ENCODE peak calls at places on chromosome 18, in five cellular contexts. E is tibial nerve, H is IMR-90, O is heart left ventricle, D is HCT116. M is an unnamed sample. For H3K4me1, the result is how much of the 10 kb centered on the place peaks cover.

GRCh38 chr18:41324020-41324791 is 630.8 kb upstream of the PIK3C3 start:
- DNase-seq in O (no peak), E (no peak), D (no peak), H (peak), M (no peak)

GRCh38 chr18:47737956-47738355 is 192.5 kb downstream of the SMAD2 start:
- DNase-seq in D (no peak), H (no peak), O (no peak), E (no peak), M (no peak)

GRCh38 chr18:74976331-74976909 is 232.5 kb downstream of the PTGR3 start:
- DNase-seq in O (no peak), D (no peak), H (no peak), E (no peak), M (no peak)

GRCh38 chr18:45049548-45050307 is 369.0 kb downstream of the SETBP1 start:
- DNase-seq in D (no peak), O (no peak), E (no peak), H (no peak), M (no peak)

GRCh38 chr18:48802543-48803428 is 148.0 kb downstream of the SMAD7 start:
- DNase-seq in H (no peak), O (peak), D (no peak), E (no peak), M (peak)

GRCh38 chr18:13136689-13137040 is 81.9 kb upstream of the LDLRAD4 start:
- DNase-seq in D (no peak), E (no peak), O (peak), H (no peak), M (no peak)

GRCh38 chr18:6520901-6521300 is 106.2 kb upstream of the L3MBTL4 start:
- DNase-seq in D (no peak), E (no peak), O (no peak), H (no peak), M (peak)

GRCh38 chr18:6746386-6746960 is 17.0 kb downstream of the ARHGAP28 start:
- DNase-seq in H (peak), D (no peak), O (no peak), E (no peak), M (no peak)

GRCh38 chr18:41113885-41114482 is 841.0 kb upstream of the PIK3C3 start:
- DNase-seq in E (no peak), H (peak), O (no peak), D (no peak), M (no peak)

GRCh38 chr18:61817086-61817485 is 75.7 kb downstream of the RNF152 start:
- DNase-seq in E (no peak), H (peak), O (no peak), D (no peak), M (no peak)

GRCh38 chr18:77262655-77263470 is 13.2 kb downstream of the GALR1 start:
- DNase-seq in H (no peak), D (no peak), E (no peak), O (no peak), M (no peak)

GRCh38 chr18:58051765-58052460 is 7.9 kb downstream of the NEDD4L start:
- DNase-seq in O (no peak), E (no peak), H (peak), D (no peak), M (no peak)

GRCh38 chr18:29271496-29271895 is 1094.6 kb upstream of the CDH2 start:
- DNase-seq in E (no peak), D (no peak), O (no peak), H (peak), M (no peak)

GRCh38 chr18:75211721-75212625 is 1.4 kb downstream of the TSHZ1 start:
- DNase-seq in E (peak), H (peak), O (peak), D (no peak), M (peak)

GRCh38 chr18:48529796-48530195 is 9.0 kb upstream of the CTIF start:
- DNase-seq in E (no peak), D (no peak), O (no peak), H (peak), M (no peak)

GRCh38 chr18:74243127-74243526 is 48.6 kb downstream of the CYB5A start:
- DNase-seq in O (no peak), H (no peak), E (no peak), D (no peak), M (no peak)

GRCh38 chr18:8431036-8431435 is 178.2 kb upstream of the RAB12 start:
- DNase-seq in O (no peak), D (no peak), E (no peak), H (no peak), M (no peak)

GRCh38 chr18:14104906-14105748 is 27.1 kb downstream of the ZNF519 start:
- DNase-seq in E (no peak), O (no peak), D (no peak), H (no peak), M (no peak)

GRCh38 chr18:79958981-79959380 is 5.5 kb upstream of the HSBP1L1 start:
- DNase-seq in H (no peak), D (no peak), O (no peak), E (no peak), M (no peak)

GRCh38 chr18:57792741-57793629 is 10.1 kb downstream of the ATP8B1 start:
- DNase-seq in E (no peak), O (peak), D (no peak), H (no peak), M (no peak)

GRCh38 chr18:36411745-36412168 is 114.2 kb downstream of the FHOD3 start:
- DNase-seq in O (no peak), E (no peak), D (peak), H (peak), M (peak)

GRCh38 chr18:21682276-21683051 is 22.1 kb downstream of the ABHD3 start:
- DNase-seq in H (peak), D (no peak), E (peak), O (no peak), M (peak)

GRCh38 chr18:75210274-75211001 is at the start of gene TSHZ1:
- DNase-seq in H (peak), O (peak), D (peak), E (peak), M (peak)

GRCh38 chr18:44904768-44905167 is 224.1 kb downstream of the SETBP1 start:
- DNase-seq in E (no peak), H (no peak), D (no peak), O (no peak), M (no peak)

GRCh38 chr18:55356815-55357214 is 231.2 kb downstream of the TCF4 start:
- DNase-seq in E (no peak), H (no peak), O (no peak), D (no peak), M (no peak)

GRCh38 chr18:74623047-74623816 is 25.6 kb downstream of the ZNF407 start:
- DNase-seq in D (peak), H (peak), O (no peak), E (no peak), M (no peak)

GRCh38 chr18:13581496-13581895 is 144.9 kb downstream of the FAM210A start:
- DNase-seq in D (no peak), E (no peak), H (no peak), O (no peak), M (no peak)

GRCh38 chr18:2148823-2149222 is 422.5 kb downstream of the METTL4 start:
- DNase-seq in H (no peak), E (no peak), D (no peak), O (no peak), M (no peak)

GRCh38 chr18:2147866-2148265 is 423.4 kb downstream of the METTL4 start:
- DNase-seq in E (peak), O (no peak), H (no peak), D (no peak), M (no peak)

GRCh38 chr18:2146092-2146491 is 425.2 kb downstream of the METTL4 start:
- DNase-seq in E (no peak), D (no peak), H (no peak), O (no peak), M (no peak)

GRCh38 chr18:2146754-2147153 is 424.6 kb downstream of the METTL4 start:
- DNase-seq in H (no peak), E (no peak), O (no peak), D (no peak), M (no peak)

GRCh38 chr18:2147424-2147823 is 423.9 kb downstream of the METTL4 start:
- DNase-seq in E (no peak), O (no peak), D (no peak), H (no peak), M (no peak)
- H3K4me3 ChIP-seq in E (no peak), O (no peak), D (no peak), H (no peak), M (no peak)

GRCh38 chr18:702957-703659 is 9.3 kb downstream of the ENOSF1 start:
- DNase-seq in E (no peak), H (peak), D (no peak), O (no peak), M (no peak)

GRCh38 chr18:708096-708495 is 4.3 kb downstream of the ENOSF1 start:
- DNase-seq in O (no peak), D (no peak), H (no peak), E (no peak), M (no peak)

GRCh38 chr18:697771-698170 is 14.7 kb downstream of the ENOSF1 start:
- DNase-seq in O (no peak), E (no peak), D (no peak), H (no peak), M (no peak)

GRCh38 chr18:706438-706837 is 6.0 kb downstream of the ENOSF1 start:
- DNase-seq in O (no peak), D (no peak), E (no peak), H (no peak), M (no peak)

GRCh38 chr18:703660-704018 is 8.8 kb downstream of the ENOSF1 start:
- DNase-seq in E (no peak), O (no peak), H (no peak), D (no peak), M (no peak)
- TF ChIP-seq POLR2A in E (no peak), O (no peak), H (no peak), D (no peak), M (no peak)

DNA sequence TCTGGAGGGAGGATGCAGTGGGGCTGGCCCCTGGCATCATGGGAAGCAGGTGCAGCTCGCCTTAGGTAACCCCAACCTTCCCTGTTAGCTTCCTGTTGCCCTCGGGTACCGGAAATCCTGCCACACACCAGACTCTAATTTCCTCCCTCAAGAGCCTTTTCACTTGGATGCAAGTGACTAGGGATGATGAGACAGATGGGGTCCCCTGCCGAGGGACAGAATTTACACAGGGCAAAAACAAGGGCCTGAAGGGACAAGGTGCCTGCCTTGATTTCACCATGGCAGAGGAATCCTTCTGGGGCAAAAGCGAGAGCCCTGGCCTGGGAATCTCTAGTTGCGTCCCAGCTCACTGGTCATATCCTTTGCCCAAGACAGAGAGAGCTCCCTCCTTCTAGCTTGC is 263.1 kb downstream of the LOXHD1 start:
- DNase-seq in H (no peak), E (no peak), D (no peak), O (no peak), M (no peak)
- H3K4me1 ChIP-seq in H (under half), E (under half), D (under half), O (under half), M (under half)

GRCh38 chr18:51227660-51228059 is 30.2 kb upstream of the MEX3C start:
- DNase-seq in D (no peak), E (no peak), H (no peak), O (no peak), M (no peak)
- H3K4me3 ChIP-seq in D (no peak), E (no peak), H (no peak), O (no peak), M (no peak)

DNA sequence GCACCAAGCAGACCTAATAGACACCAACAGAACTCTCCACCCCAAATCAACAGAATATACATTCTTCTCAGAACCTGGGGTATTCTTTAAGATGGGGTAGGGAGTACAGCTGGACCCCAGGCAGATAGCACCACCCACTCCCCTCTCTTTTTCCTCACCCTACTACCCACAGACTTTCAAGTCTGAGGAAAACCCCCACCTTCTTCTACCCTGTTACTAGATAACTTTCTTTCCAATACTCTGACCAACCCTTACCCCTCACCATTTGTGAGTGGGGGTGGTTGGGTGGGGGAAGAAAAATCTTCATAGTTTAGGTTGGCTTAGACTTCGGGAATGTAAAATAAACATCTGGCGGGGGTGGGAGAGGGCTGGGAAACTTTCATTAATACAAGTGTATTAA is 20.3 kb upstream of the ZBTB14 start:
- DNase-seq in H (no peak), O (no peak), E (no peak), D (no peak), M (no peak)
- TF ChIP-seq POLR2A in H (no peak), O (no peak), E (no peak), D (no peak), M (no peak)

GRCh38 chr18:42418121-42418520 is 463.1 kb downstream of the PIK3C3 start:
- DNase-seq in D (no peak), H (no peak), E (no peak), O (no peak), M (no peak)
- H3K4me1 ChIP-seq in D (under half), H (under half), E (under half), O (under half), M (under half)

GRCh38 chr18:46336278-46337205 is 232.4 kb downstream of the HAUS1 start:
- DNase-seq in E (no peak), D (no peak), O (no peak), H (no peak), M (no peak)
- H3K4me3 ChIP-seq in E (no peak), D (no peak), O (no peak), H (no peak), M (no peak)

GRCh38 chr18:59325965-59326364 is 7.5 kb upstream of the CPLX4 start:
- DNase-seq in D (no peak), E (no peak), H (no peak), O (no peak), M (no peak)

GRCh38 chr18:59323931-59324622 is 5.6 kb upstream of the CPLX4 start:
- DNase-seq in H (peak), D (no peak), E (no peak), O (no peak), M (no peak)

GRCh38 chr18:59328683-59329082 is 10.2 kb upstream of the CPLX4 start:
- DNase-seq in H (no peak), D (no peak), O (no peak), E (no peak), M (no peak)

DNA sequence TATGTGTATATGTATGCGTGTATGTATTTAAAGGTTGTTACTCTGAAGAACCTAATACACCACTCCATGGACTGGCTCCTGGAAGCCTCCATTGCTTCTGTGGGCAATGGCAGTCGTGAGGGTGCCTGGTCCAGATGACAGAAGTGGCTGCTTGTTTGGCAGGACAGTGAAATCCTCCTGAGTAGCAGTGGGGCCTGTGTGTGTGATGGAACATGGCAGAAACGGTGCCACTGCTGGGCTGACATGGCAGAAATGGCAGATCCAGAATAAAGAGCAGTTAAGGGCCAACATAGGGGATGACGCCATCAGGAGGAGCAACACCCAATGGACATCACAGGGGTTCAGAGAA is 6.1 kb upstream of the CPLX4 start:
- DNase-seq in O (no peak), H (no peak), E (no peak), D (no peak), M (no peak)
- TF ChIP-seq POLR2A in O (no peak), H (no peak), E (no peak), D (no peak), M (no peak)

GRCh38 chr18:70149616-70150301 is 55.7 kb downstream of the RTTN start:
- DNase-seq in D (no peak), O (no peak), E (no peak), H (no peak), M (no peak)

GRCh38 chr18:70154591-70155194 is 50.8 kb downstream of the RTTN start:
- DNase-seq in H (peak), D (no peak), E (no peak), O (no peak), M (no peak)

GRCh38 chr18:70148539-70148938 is 56.9 kb downstream of the RTTN start:
- DNase-seq in H (no peak), D (no peak), E (no peak), O (no peak), M (no peak)

GRCh38 chr18:70149156-70149555 is 56.3 kb downstream of the RTTN start:
- DNase-seq in E (no peak), H (no peak), D (no peak), O (no peak), M (no peak)

DNA sequence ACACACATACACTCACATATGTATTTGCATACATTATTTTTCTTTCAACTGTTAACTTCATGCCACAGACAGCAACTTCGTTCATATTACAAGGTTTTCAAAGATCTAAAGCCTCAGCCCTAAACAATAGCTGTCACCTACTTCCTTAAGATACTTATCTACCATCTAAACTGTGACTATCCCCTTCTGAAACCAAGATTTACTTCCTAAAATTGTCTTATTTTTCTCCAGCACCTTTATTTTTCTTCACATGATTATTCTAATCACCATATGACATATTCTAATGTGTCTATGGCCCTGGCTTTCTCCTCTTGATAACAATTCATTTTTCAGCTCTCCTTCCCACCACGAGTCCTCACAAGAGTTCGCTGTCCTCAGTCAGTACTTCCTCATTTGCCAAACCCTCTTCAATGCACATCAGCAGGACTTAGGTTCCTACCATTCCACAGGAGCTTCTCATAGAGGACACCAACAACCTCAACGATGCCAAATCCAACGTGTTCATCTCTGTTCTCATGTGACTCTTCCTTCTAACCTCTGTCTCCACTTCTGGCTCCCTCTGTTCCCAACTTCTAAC is 53.8 kb downstream of the RTTN start:
- DNase-seq in D (no peak), O (no peak), E (no peak), H (no peak), M (no peak)
- H3K4me1 ChIP-seq in D (under half), O (under half), E (under half), H (under half), M (under half)